ENCODE peak calls at places on chromosome 13, in six cellular contexts. One of them, this sample, is unnamed.

GRCh38 chr13:32212420-32212819 is 102.7 kb downstream of the ZAR1L start:
- DNase-seq in PC-3: peak; percentile 5
- DNase-seq in IMR-90: peak; percentile 91
- DNase-seq in kidney: no peak
- DNase-seq in fibroblast of lung: peak; percentile 92
- DNase-seq in adrenal gland: no peak
- DNase-seq in this sample: no peak

GRCh38 chr13:29937836-29938235 is 87.4 kb upstream of the UBL3 start:
- DNase-seq in PC-3: no peak
- DNase-seq in IMR-90: no peak
- DNase-seq in kidney: no peak
- DNase-seq in fibroblast of lung: no peak
- DNase-seq in adrenal gland: no peak
- DNase-seq in this sample: no peak

GRCh38 chr13:21032656-21033055 is 28.7 kb downstream of the LATS2 start:
- DNase-seq in PC-3: no peak
- DNase-seq in IMR-90: no peak
- DNase-seq in kidney: no peak
- DNase-seq in fibroblast of lung: no peak
- DNase-seq in adrenal gland: no peak
- DNase-seq in this sample: no peak

GRCh38 chr13:79772811-79773210 is 291.9 kb downstream of the NDFIP2 start:
- DNase-seq in PC-3: no peak
- DNase-seq in IMR-90: no peak
- DNase-seq in kidney: no peak
- DNase-seq in fibroblast of lung: no peak
- DNase-seq in adrenal gland: no peak
- DNase-seq in this sample: peak; percentile 42

GRCh38 chr13:99556867-99557443 is 55.7 kb downstream of the TM9SF2 start:
- DNase-seq in PC-3: no peak
- DNase-seq in IMR-90: no peak
- DNase-seq in kidney: no peak
- DNase-seq in fibroblast of lung: no peak
- DNase-seq in adrenal gland: no peak
- DNase-seq in this sample: no peak

GRCh38 chr13:79547211-79547610 is 66.3 kb downstream of the NDFIP2 start:
- DNase-seq in PC-3: no peak
- DNase-seq in IMR-90: no peak
- DNase-seq in kidney: no peak
- DNase-seq in fibroblast of lung: no peak
- DNase-seq in adrenal gland: no peak
- DNase-seq in this sample: no peak

GRCh38 chr13:22055259-22055658 is 384.4 kb downstream of the FGF9 start:
- DNase-seq in PC-3: no peak
- DNase-seq in IMR-90: no peak
- DNase-seq in kidney: no peak
- DNase-seq in fibroblast of lung: no peak
- DNase-seq in adrenal gland: no peak
- DNase-seq in this sample: no peak

GRCh38 chr13:101424381-101425155 is 8.3 kb upstream of the NALCN start:
- DNase-seq in PC-3: peak; percentile 33
- DNase-seq in IMR-90: peak; percentile 57
- DNase-seq in kidney: no peak
- DNase-seq in fibroblast of lung: peak; percentile 33
- DNase-seq in adrenal gland: no peak
- DNase-seq in this sample: no peak

GRCh38 chr13:80359459-80360297 is 18.8 kb upstream of the SPRY2 start:
- DNase-seq in PC-3: no peak
- DNase-seq in IMR-90: no peak
- DNase-seq in kidney: no peak
- DNase-seq in fibroblast of lung: no peak
- DNase-seq in adrenal gland: no peak
- DNase-seq in this sample: peak; percentile 90

GRCh38 chr13:53045110-53045509 is 16.5 kb downstream of the OLFM4 start:
- DNase-seq in PC-3: no peak
- DNase-seq in IMR-90: no peak
- DNase-seq in kidney: no peak
- DNase-seq in fibroblast of lung: no peak
- DNase-seq in adrenal gland: no peak
- DNase-seq in this sample: no peak

GRCh38 chr13:24212254-24212653 is 51.7 kb downstream of the SPATA13 start:
- DNase-seq in PC-3: no peak
- DNase-seq in IMR-90: no peak
- DNase-seq in kidney: no peak
- DNase-seq in fibroblast of lung: no peak
- DNase-seq in adrenal gland: no peak
- DNase-seq in this sample: no peak

GRCh38 chr13:83879431-83880171 is 2.7 kb downstream of the SLITRK1 start:
- DNase-seq in PC-3: no peak
- DNase-seq in IMR-90: no peak
- DNase-seq in kidney: no peak
- DNase-seq in fibroblast of lung: peak; percentile 24
- DNase-seq in adrenal gland: no peak
- DNase-seq in this sample: peak; percentile 7

GRCh38 chr13:113060557-113061270 is 44.9 kb upstream of the F7 start:
- DNase-seq in PC-3: no peak
- DNase-seq in IMR-90: no peak
- DNase-seq in kidney: peak; percentile 37
- DNase-seq in fibroblast of lung: no peak
- DNase-seq in adrenal gland: no peak
- DNase-seq in this sample: no peak

GRCh38 chr13:29500426-29500825 is 95.1 kb downstream of the SLC7A1 start:
- DNase-seq in PC-3: no peak
- DNase-seq in IMR-90: no peak
- DNase-seq in kidney: no peak
- DNase-seq in fibroblast of lung: no peak
- DNase-seq in adrenal gland: no peak
- DNase-seq in this sample: no peak

GRCh38 chr13:88097541-88097940 is 426.4 kb downstream of the SLITRK5 start:
- DNase-seq in PC-3: no peak
- DNase-seq in IMR-90: no peak
- DNase-seq in kidney: no peak
- DNase-seq in fibroblast of lung: no peak
- DNase-seq in adrenal gland: no peak
- DNase-seq in this sample: peak; percentile 34

GRCh38 chr13:101930331-101930730 is 471.5 kb downstream of the FGF14 start:
- DNase-seq in PC-3: no peak
- DNase-seq in IMR-90: peak; percentile 12
- DNase-seq in kidney: no peak
- DNase-seq in fibroblast of lung: peak; percentile 2
- DNase-seq in adrenal gland: no peak
- DNase-seq in this sample: no peak

GRCh38 chr13:100636441-100636840 is 38.2 kb downstream of the TMTC4 start:
- DNase-seq in PC-3: no peak
- DNase-seq in IMR-90: no peak
- DNase-seq in kidney: no peak
- DNase-seq in fibroblast of lung: no peak
- DNase-seq in adrenal gland: no peak
- DNase-seq in this sample: no peak

GRCh38 chr13:106464076-106464475 is 71.4 kb downstream of the EFNB2 start:
- DNase-seq in PC-3: no peak
- DNase-seq in IMR-90: no peak
- DNase-seq in kidney: no peak
- DNase-seq in fibroblast of lung: peak; percentile 87
- DNase-seq in adrenal gland: no peak
- DNase-seq in this sample: no peak

GRCh38 chr13:72805663-72806341 is 23.9 kb downstream of the PIBF1 start:
- DNase-seq in PC-3: no peak
- DNase-seq in IMR-90: no peak
- DNase-seq in kidney: no peak
- DNase-seq in fibroblast of lung: no peak
- DNase-seq in adrenal gland: no peak
- DNase-seq in this sample: peak; percentile 10

GRCh38 chr13:72804301-72804700 is 22.4 kb downstream of the PIBF1 start:
- DNase-seq in PC-3: no peak
- DNase-seq in IMR-90: no peak
- DNase-seq in kidney: no peak
- DNase-seq in fibroblast of lung: no peak
- DNase-seq in adrenal gland: no peak
- DNase-seq in this sample: no peak

GRCh38 chr13:72808917-72809500 is 27.1 kb downstream of the PIBF1 start:
- DNase-seq in PC-3: peak; percentile 41
- DNase-seq in IMR-90: peak; percentile 6
- DNase-seq in kidney: no peak
- DNase-seq in fibroblast of lung: no peak
- DNase-seq in adrenal gland: no peak
- DNase-seq in this sample: peak; percentile 42
- TF ChIP-seq CTCF in PC-3: peak; percentile 59
- TF ChIP-seq CTCF in IMR-90: peak; percentile 44
- TF ChIP-seq CTCF in kidney: peak; percentile 33
- TF ChIP-seq CTCF in fibroblast of lung: peak; percentile 29
- TF ChIP-seq CTCF in adrenal gland: no peak
- TF ChIP-seq CTCF in this sample: peak; percentile 73

DNA sequence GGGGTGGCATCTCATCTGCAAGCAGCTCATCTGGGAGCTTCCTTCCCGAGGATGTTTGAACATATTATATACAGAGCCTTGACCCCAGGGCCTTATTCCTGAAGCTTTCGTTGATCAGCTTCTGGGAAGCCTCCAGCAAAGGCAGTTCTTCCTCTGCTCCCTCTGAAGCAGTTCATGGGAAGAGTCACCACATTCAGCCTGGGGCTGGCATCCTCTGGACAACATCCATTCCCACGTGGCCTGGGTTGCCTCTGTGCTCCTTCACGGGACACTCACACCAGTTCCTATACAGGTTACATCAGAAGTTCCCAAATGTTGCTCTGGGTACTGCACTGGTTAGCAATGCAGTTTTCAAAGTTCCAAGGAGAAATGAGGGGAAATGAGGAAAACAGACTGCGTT is 29.6 kb downstream of the COL4A2 start:
- DNase-seq in PC-3: no peak
- DNase-seq in IMR-90: peak; percentile 78
- DNase-seq in kidney: no peak
- DNase-seq in fibroblast of lung: no peak
- DNase-seq in adrenal gland: no peak
- DNase-seq in this sample: no peak
- H3K4me1 ChIP-seq in PC-3: no peaks in the 10 kb centered on the region
- H3K4me1 ChIP-seq in IMR-90: peaks cover 65% of the 10 kb centered on the region
- H3K4me1 ChIP-seq in kidney: peaks cover 16% of the 10 kb centered on the region
- H3K4me1 ChIP-seq in fibroblast of lung: peaks cover 41% of the 10 kb centered on the region
- H3K4me1 ChIP-seq in adrenal gland: peaks cover 23% of the 10 kb centered on the region
- H3K4me1 ChIP-seq in this sample: peaks cover 18% of the 10 kb centered on the region

DNA sequence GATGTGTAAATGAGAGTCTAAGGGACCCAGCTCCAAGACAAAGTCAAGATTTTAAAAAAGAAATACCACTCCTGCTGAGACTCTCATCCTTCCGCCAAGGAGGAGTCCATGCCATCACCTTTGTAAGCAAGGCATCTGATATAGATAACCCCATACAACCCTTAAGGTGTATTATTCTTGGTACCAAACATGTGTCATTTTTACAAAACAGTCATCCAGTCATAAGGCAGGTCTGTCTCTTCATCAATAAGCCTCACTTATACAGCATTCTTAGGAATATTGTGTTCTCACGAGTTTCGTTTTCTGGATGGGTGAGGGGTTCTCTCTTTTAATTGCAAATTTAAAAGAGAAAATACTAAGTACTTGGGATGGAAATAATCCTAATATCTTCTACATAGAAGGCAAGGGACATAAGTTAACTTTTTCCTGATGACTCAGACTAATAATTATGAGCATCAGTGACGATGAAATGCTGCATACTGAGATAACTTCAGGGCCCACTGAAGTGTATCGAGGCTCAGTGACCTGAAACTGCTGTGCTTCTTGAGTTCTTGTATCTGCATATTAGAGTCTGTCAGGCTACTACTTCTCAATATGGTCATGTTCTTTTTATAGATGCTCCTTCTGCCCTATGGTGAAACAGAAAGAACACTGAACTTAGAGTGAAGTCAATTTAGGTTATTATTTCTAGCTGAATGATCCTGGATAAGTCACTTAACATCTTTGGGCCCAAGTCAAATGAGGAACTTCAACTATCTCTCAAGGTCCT is 166.6 kb downstream of the KLF12 start:
- DNase-seq in PC-3: no peak
- DNase-seq in IMR-90: no peak
- DNase-seq in kidney: no peak
- DNase-seq in fibroblast of lung: peak; percentile 15
- DNase-seq in adrenal gland: no peak
- DNase-seq in this sample: no peak
- H3K27ac ChIP-seq in PC-3: no peak overlapping the region
- H3K27ac ChIP-seq in IMR-90: no peak overlapping the region
- H3K27ac ChIP-seq in kidney: no peak overlapping the region
- H3K27ac ChIP-seq in fibroblast of lung: no peak overlapping the region
- H3K27ac ChIP-seq in adrenal gland: no peak overlapping the region
- H3K27ac ChIP-seq in this sample: no peak overlapping the region

DNA sequence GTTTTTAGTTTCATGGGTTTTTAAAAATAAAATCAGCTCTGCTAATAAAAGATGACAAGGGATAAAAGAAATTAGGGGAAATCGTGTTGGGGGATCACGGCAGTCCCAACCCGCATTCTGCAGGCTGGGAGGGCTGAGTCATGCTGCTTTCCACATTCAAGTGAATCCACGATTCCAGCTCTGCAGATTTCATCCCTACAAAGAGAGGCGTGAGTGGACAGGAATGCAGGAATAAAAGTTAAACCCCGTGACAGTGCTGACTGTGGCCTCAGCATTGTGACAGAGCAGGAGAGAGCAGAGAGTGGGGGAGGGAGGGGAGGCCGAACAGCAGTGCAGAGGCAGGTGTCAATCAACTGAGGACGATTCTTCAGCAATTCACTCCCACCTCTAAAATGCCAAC is 66.5 kb upstream of the RAP2A start:
- DNase-seq in PC-3: no peak
- DNase-seq in IMR-90: peak; percentile 78
- DNase-seq in kidney: peak; percentile 77
- DNase-seq in fibroblast of lung: peak; percentile 93
- DNase-seq in adrenal gland: no peak
- DNase-seq in this sample: no peak
- TF ChIP-seq CTCF in PC-3: no peak
- TF ChIP-seq CTCF in IMR-90: no peak
- TF ChIP-seq CTCF in kidney: no peak
- TF ChIP-seq CTCF in fibroblast of lung: no peak
- TF ChIP-seq CTCF in adrenal gland: no peak
- TF ChIP-seq CTCF in this sample: no peak

DNA sequence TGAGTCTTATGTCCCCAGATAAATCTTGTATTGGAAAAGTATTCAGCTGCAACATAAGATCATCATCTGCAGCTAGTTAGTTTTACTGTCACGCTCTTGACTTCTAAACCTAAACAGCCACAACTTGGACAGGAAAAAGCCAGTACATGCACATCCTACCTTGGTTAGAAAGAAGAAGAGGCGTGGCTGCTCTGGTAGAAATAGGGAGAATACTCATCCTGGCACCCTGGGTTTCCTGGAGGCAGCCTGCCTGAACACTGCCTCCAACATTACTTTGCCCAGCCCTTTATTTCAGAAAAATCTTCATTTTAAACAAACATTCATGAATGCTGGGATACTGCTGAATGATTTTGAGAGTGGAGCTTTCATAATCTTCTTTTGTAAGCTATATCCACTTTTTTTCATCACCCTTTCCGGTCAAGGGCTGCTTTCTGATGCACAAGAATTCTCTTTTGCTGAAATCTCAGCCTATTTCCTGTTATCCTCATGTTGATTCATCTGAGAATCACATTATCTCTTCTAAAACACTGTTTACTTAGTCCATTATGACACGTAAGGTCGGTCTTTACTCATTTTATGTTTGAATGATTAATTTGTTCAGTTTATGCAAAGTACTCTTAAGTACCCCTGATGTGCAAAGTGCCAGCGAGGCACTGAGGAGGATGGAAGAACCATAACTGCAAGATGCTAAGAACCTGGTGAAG is 55.2 kb downstream of the STARD13 start:
- DNase-seq in PC-3: peak; percentile 63
- DNase-seq in IMR-90: peak; percentile 87
- DNase-seq in kidney: no peak
- DNase-seq in fibroblast of lung: peak; percentile 71
- DNase-seq in adrenal gland: no peak
- DNase-seq in this sample: peak; percentile 80
- H3K4me1 ChIP-seq in PC-3: peaks cover 54% of the 10 kb centered on the region
- H3K4me1 ChIP-seq in IMR-90: peaks cover 34% of the 10 kb centered on the region
- H3K4me1 ChIP-seq in kidney: peaks cover 22% of the 10 kb centered on the region
- H3K4me1 ChIP-seq in fibroblast of lung: peaks cover 53% of the 10 kb centered on the region
- H3K4me1 ChIP-seq in adrenal gland: peaks cover 35% of the 10 kb centered on the region
- H3K4me1 ChIP-seq in this sample: peaks cover 52% of the 10 kb centered on the region

GRCh38 chr13:50344717-50345116 is 329.5 kb downstream of the KCNRG start:
- DNase-seq in PC-3: no peak
- DNase-seq in IMR-90: no peak
- DNase-seq in kidney: no peak
- DNase-seq in fibroblast of lung: no peak
- DNase-seq in adrenal gland: no peak
- DNase-seq in this sample: no peak
- H3K27ac ChIP-seq in PC-3: no peak overlapping the region
- H3K27ac ChIP-seq in IMR-90: no peak overlapping the region
- H3K27ac ChIP-seq in kidney: no peak overlapping the region
- H3K27ac ChIP-seq in fibroblast of lung: no peak overlapping the region
- H3K27ac ChIP-seq in adrenal gland: no peak overlapping the region
- H3K27ac ChIP-seq in this sample: no peak overlapping the region

This sample was measured in A673.